ENCODE peak calls at places on chromosomes 11 and 22, in five cellular contexts. M is EL, V is T follicular helper cell, Q is BJ, A is stomach. Y is an unnamed sample.

GRCh38 chr11:65569164-65569972 is 909 bp upstream of the ZNRD2 start:
- DNase-seq in M (no peak), Q (no peak), A (no peak), V (peak; percentile 59), Y (no peak)

GRCh38 chr11:22460181-22460580 is 122.0 kb downstream of the SLC17A6 start:
- DNase-seq in M (no peak), A (no peak), V (no peak), Q (no peak), Y (no peak)

GRCh38 chr22:49234459-49234858 is 593.2 kb downstream of the BRD1 start:
- DNase-seq in A (no peak), M (no peak), V (no peak), Q (no peak), Y (no peak)

GRCh38 chr11:120212259-120212888 is 1.5 kb downstream of the OAF start:
- DNase-seq in Q (no peak), V (no peak), M (peak; percentile 30), A (no peak), Y (no peak)

GRCh38 chr11:35553831-35554230 is 28.4 kb upstream of the PAMR1 start:
- DNase-seq in M (peak; percentile 93), A (no peak), V (no peak), Q (peak; percentile 96), Y (peak; percentile 71)

GRCh38 chr22:23183107-23183698 is 2.9 kb downstream of the BCR start:
- DNase-seq in A (peak; percentile 70), Q (no peak), V (no peak), M (peak; percentile 57), Y (peak; percentile 61)

GRCh38 chr11:119316017-119316728 is 757 bp downstream of the MCAM start:
- DNase-seq in M (peak; percentile 33), Q (no peak), V (no peak), A (no peak), Y (no peak)

GRCh38 chr22:43426816-43427215 is 15.0 kb downstream of the MPPED1 start:
- DNase-seq in V (no peak), A (no peak), M (no peak), Q (no peak), Y (no peak)

GRCh38 chr11:2732261-2732939 is 32.6 kb upstream of the KCNQ1OT1 start:
- DNase-seq in Q (no peak), A (no peak), V (no peak), M (no peak), Y (no peak)

GRCh38 chr11:82792822-82793569 is 59.3 kb upstream of the FAM181B start:
- DNase-seq in Q (no peak), A (no peak), M (no peak), V (no peak), Y (no peak)

GRCh38 chr11:1608363-1608762 is at the start of gene KRTAP5-3:
- DNase-seq in Q (no peak), A (no peak), M (no peak), V (no peak), Y (no peak)

GRCh38 chr22:43446881-43447280 is 35.1 kb downstream of the MPPED1 start:
- DNase-seq in A (peak; percentile 58), M (no peak), Q (no peak), V (no peak), Y (no peak)

GRCh38 chr11:77095551-77096490 is 6.8 kb upstream of the OMP start:
- DNase-seq in V (no peak), A (peak; percentile 79), Q (no peak), M (no peak), Y (no peak)

GRCh38 chr11:65003282-65003681 is 6.5 kb upstream of the BATF2 start:
- DNase-seq in M (no peak), Q (no peak), A (no peak), V (no peak), Y (peak; percentile 66)

GRCh38 chr11:119578466-119579220 is 150.4 kb downstream of the NECTIN1 start:
- DNase-seq in M (no peak), V (no peak), Q (no peak), A (no peak), Y (no peak)

GRCh38 chr22:35900483-35901168 is 128.0 kb downstream of the RBFOX2 start:
- DNase-seq in Q (no peak), M (peak; percentile 81), A (no peak), V (no peak), Y (peak; percentile 26)

GRCh38 chr22:49108636-49109315 is 718.9 kb downstream of the BRD1 start:
- DNase-seq in Q (no peak), V (no peak), M (no peak), A (no peak), Y (no peak)

GRCh38 chr11:79437274-79437980 is 3.4 kb downstream of the TENM4 start:
- DNase-seq in A (peak; percentile 64), Q (no peak), M (peak; percentile 53), V (no peak), Y (peak; percentile 88)

GRCh38 chr11:129023968-129024676 is 81.5 kb upstream of the TP53AIP1 start:
- DNase-seq in V (no peak), A (peak; percentile 82), Q (no peak), M (no peak), Y (peak; percentile 10)

GRCh38 chr22:50414476-50415248 is 60.2 kb downstream of the SBF1 start:
- DNase-seq in Q (no peak), A (no peak), V (no peak), M (no peak), Y (no peak)

GRCh38 chr11:103953797-103954495 is 82.5 kb upstream of the DDI1 start:
- DNase-seq in V (no peak), Q (no peak), M (no peak), A (no peak), Y (no peak)

GRCh38 chr11:63769719-63770443 is 1.3 kb upstream of the ZFTA start:
- DNase-seq in Q (no peak), M (no peak), A (no peak), V (no peak), Y (no peak)

GRCh38 chr22:44131989-44132685 is 48.6 kb upstream of the PARVG start:
- DNase-seq in M (no peak), A (no peak), Q (no peak), V (no peak), Y (no peak)

GRCh38 chr11:84396521-84396920 is 1110.4 kb upstream of the CCDC90B start:
- DNase-seq in A (no peak), M (no peak), Q (no peak), V (no peak), Y (no peak)

GRCh38 chr22:50186789-50187523 is 1.2 kb downstream of the TRABD start:
- DNase-seq in M (no peak), Q (no peak), A (peak; percentile 51), V (no peak), Y (peak; percentile 39)

GRCh38 chr11:70627219-70627618 is 228.9 kb downstream of the CTTN start:
- DNase-seq in A (no peak), Q (no peak), M (no peak), V (no peak), Y (no peak)

GRCh38 chr11:720642-721346 is 14.8 kb downstream of the EPS8L2 start:
- DNase-seq in M (peak; percentile 43), A (peak; percentile 59), Q (no peak), V (peak; percentile 52), Y (peak; percentile 54)

GRCh38 chr11:24747275-24748251 is 250.7 kb downstream of the LUZP2 start:
- DNase-seq in A (no peak), M (no peak), V (no peak), Q (no peak), Y (no peak)

GRCh38 chr22:38767313-38767712 is 11.5 kb upstream of the SUN2 start:
- DNase-seq in V (no peak), M (no peak), A (no peak), Q (no peak), Y (no peak)

GRCh38 chr11:73914284-73914683 is 36.5 kb upstream of the DNAJB13 start:
- DNase-seq in M (no peak), V (no peak), Q (no peak), A (no peak), Y (no peak)

GRCh38 chr22:39422101-39422500 is 22.5 kb downstream of the TAB1 start:
- DNase-seq in Q (no peak), V (no peak), A (no peak), M (no peak), Y (no peak)

GRCh38 chr11:126185200-126186030 is 26.0 kb downstream of the RPUSD4 start:
- DNase-seq in M (no peak), A (no peak), V (no peak), Q (no peak), Y (no peak)

GRCh38 chr11:63840356-63841060 is 1.6 kb downstream of the MARK2 start:
- DNase-seq in V (no peak), A (no peak), M (peak; percentile 13), Q (no peak), Y (no peak)

GRCh38 chr11:66331542-66332370 is 4.5 kb downstream of the RIN1 start:
- DNase-seq in V (no peak), Q (no peak), M (no peak), A (no peak), Y (no peak)

GRCh38 chr11:111066861-111067260 is 178.7 kb upstream of the POU2AF2 start:
- DNase-seq in Q (no peak), M (peak; percentile 8), A (no peak), V (no peak), Y (no peak)